ENCODE peak calls at places on chromosome 21, in nine cellular contexts. U is testis; V is ovary; C is heart right ventricle; T is tibial artery; Q is CD8-positive, alpha-beta T cell; J is HCT116; O is hepatocyte; I is upper lobe of right lung. A is an unnamed sample. For H3K4me1, the result is how much of the 10 kb centered on the place peaks cover.

GRCh38 chr21:36388835-36389234 is 3.6 kb downstream of the CHAF1B start:
- DNase-seq in U (no peak), V (no peak), C (no peak), T (no peak), Q (no peak), J (no peak), O (peak), I (no peak), A (no peak)

GRCh38 chr21:41064325-41064724 is 103.6 kb upstream of the BACE2 start:
- DNase-seq in U (no peak), V (no peak), C (no peak), T (no peak), Q (no peak), J (no peak), O (no peak), I (no peak), A (no peak)

GRCh38 chr21:36661511-36662309 is 37.2 kb upstream of the SIM2 start:
- DNase-seq in U (peak), V (no peak), C (no peak), T (no peak), Q (no peak), J (peak), O (peak), I (no peak), A (no peak)

GRCh38 chr21:36989699-36990507 is 16.6 kb upstream of the RIPPLY3 start:
- DNase-seq in U (peak), V (peak), C (peak), T (peak), Q (peak), J (peak), O (peak), I (peak), A (peak)

GRCh38 chr21:37339527-37339889 is 27.1 kb upstream of the DYRK1A start:
- DNase-seq in U (no peak), V (no peak), C (no peak), T (no peak), Q (no peak), J (no peak), O (no peak), I (no peak), A (no peak)

GRCh38 chr21:25586242-25586805 is 21.0 kb downstream of the MRPL39 start:
- DNase-seq in U (no peak), V (no peak), C (no peak), T (no peak), Q (no peak), J (no peak), O (no peak), I (no peak), A (no peak)

GRCh38 chr21:29326914-29327554 is 28.3 kb downstream of the BACH1 start:
- DNase-seq in U (no peak), V (no peak), C (no peak), T (no peak), Q (no peak), J (no peak), O (no peak), I (no peak), A (no peak)

GRCh38 chr21:38905751-38906150 is 100.0 kb downstream of the ETS2 start:
- DNase-seq in U (no peak), V (no peak), C (no peak), T (no peak), Q (no peak), J (no peak), O (no peak), I (no peak), A (no peak)

GRCh38 chr21:17514124-17514481 is 1.3 kb downstream of the CXADR start:
- DNase-seq in U (no peak), V (no peak), C (no peak), T (no peak), Q (no peak), J (no peak), O (peak), I (no peak), A (no peak)

GRCh38 chr21:42513985-42514882 is 582 bp downstream of the SLC37A1 start:
- DNase-seq in U (peak), V (no peak), C (peak), T (peak), Q (peak), J (no peak), O (peak), I (peak), A (peak)

GRCh38 chr21:41917531-41917930 is 36.3 kb downstream of the C2CD2 start:
- DNase-seq in U (no peak), V (no peak), C (no peak), T (no peak), Q (no peak), J (no peak), O (no peak), I (no peak), A (no peak)

GRCh38 chr21:21664871-21665270 is 666.7 kb downstream of the NCAM2 start:
- DNase-seq in U (no peak), V (no peak), C (no peak), T (no peak), Q (no peak), J (no peak), O (no peak), I (no peak), A (no peak)

GRCh38 chr21:45982758-45983731 is 1.5 kb downstream of the COL6A1 start:
- DNase-seq in U (no peak), V (peak), C (peak), T (peak), Q (no peak), J (no peak), O (no peak), I (peak), A (peak)

GRCh38 chr21:45980697-45981096 is 873 bp upstream of the COL6A1 start:
- DNase-seq in U (no peak), V (no peak), C (no peak), T (no peak), Q (no peak), J (no peak), O (no peak), I (no peak), A (no peak)

GRCh38 chr21:45981641-45982255 is at the start of gene COL6A1:
- DNase-seq in U (peak), V (peak), C (peak), T (peak), Q (peak), J (no peak), O (peak), I (peak), A (peak)

GRCh38 chr21:45981154-45981606 is 390 bp upstream of the COL6A1 start:
- DNase-seq in U (peak), V (peak), C (peak), T (peak), Q (peak), J (peak), O (peak), I (peak), A (peak)

GRCh38 chr21:45982256-45982757 is 737 bp downstream of the COL6A1 start:
- DNase-seq in U (no peak), V (peak), C (peak), T (peak), Q (no peak), J (no peak), O (peak), I (no peak), A (peak)
- H3K4me3 ChIP-seq in U (peak), V (peak), C (peak), T (peak), Q (peak), J (peak), O (peak), I (peak), A (peak)

DNA sequence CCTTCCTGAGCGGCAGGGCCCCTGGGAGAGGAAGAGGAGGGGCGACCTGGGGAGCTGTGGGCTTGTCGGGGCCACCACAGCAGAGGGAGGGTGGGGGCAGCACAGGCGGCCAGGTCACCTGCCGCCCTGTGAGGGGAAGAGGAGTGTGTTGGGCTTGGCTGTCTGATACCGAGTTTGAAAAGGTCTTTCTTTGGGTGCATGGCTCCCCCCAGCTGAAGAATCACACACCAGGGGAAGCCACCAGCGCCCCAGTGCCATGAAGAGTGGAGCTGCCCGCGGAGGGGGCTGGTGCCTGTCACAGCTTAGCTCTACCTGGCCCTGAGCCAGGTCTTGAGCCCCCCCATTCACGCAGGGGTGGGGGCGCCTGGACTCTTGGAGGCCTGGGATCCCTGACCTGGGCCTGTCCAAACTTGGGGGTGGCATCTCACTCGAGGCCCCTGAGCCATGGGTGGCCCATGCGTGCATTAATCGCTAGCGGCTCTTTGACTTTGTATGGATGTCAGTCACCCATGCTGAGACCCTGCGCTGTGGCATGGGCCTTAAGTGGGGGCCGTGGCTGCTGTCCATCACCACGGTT is 26.3 kb downstream of the CSTB start:
- DNase-seq in U (no peak), V (no peak), C (no peak), T (no peak), Q (no peak), J (no peak), O (no peak), I (no peak), A (peak)
- H3K27ac ChIP-seq in U (no peak), V (no peak), C (no peak), T (no peak), Q (no peak), J (no peak), O (no peak), I (no peak), A (no peak)

DNA sequence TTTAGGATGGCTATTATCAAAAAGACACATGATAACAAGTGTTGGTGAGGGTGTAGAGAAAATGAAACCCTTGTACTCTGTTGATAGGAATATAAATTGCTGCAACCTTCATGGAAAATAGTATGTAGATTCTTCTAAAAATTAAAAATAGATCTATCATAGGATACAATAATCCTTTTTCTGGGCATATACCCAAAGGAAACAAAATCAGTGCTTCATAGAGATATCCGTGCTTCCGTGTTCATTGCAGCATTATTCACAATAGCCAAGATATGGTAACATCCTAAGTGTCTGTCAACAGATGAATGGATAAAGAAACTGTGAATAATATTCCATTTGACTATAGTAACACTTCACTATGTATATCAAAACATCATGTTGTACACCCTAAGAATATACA is 106.7 kb downstream of the MIS18A start:
- DNase-seq in U (no peak), V (no peak), C (no peak), T (no peak), Q (no peak), J (no peak), O (no peak), I (no peak), A (no peak)
- H3K4me1 ChIP-seq in U (under half), V (under half), C (under half), T (under half), Q (under half), J (under half), O (under half), I (under half), A (under half)

DNA sequence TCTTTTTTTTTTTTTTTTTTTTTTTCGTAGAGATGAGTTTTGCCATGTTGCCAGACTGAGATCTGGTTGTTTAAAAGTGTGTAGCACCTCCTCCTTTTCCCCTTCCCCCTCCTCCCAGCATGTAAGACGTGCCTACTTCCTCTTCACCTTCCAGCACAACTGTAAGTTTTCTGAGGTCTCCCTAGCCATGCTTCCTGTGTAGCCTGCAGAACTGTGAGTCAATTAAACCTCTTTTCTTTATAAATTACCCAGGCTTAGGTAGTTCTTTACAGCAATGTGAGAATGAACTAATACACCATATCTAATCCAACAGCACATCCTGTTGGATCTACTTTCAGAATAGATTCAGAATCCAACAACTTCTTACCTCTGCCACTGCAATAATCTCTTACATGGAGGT is 111.1 kb downstream of the CLIC6 start:
- DNase-seq in U (no peak), V (no peak), C (no peak), T (no peak), Q (no peak), J (no peak), O (no peak), I (no peak), A (no peak)
- H3K4me3 ChIP-seq in U (no peak), V (no peak), C (no peak), T (no peak), Q (no peak), J (no peak), O (no peak), I (no peak), A (no peak)

GRCh38 chr21:44304041-44304738 is 4.3 kb downstream of the PFKL start:
- DNase-seq in U (no peak), V (no peak), C (no peak), T (no peak), Q (no peak), J (no peak), O (no peak), I (no peak), A (no peak)
- H3K27ac ChIP-seq in U (no peak), V (no peak), C (peak), T (no peak), Q (no peak), J (no peak), O (peak), I (no peak), A (peak)

GRCh38 chr21:44924611-44925010 is 3.9 kb upstream of the ITGB2 start:
- DNase-seq in U (no peak), V (no peak), C (no peak), T (no peak), Q (no peak), J (no peak), O (no peak), I (no peak), A (no peak)

GRCh38 chr21:44927259-44927586 is 6.5 kb upstream of the ITGB2 start:
- DNase-seq in U (no peak), V (no peak), C (no peak), T (no peak), Q (no peak), J (no peak), O (no peak), I (no peak), A (no peak)

GRCh38 chr21:44927587-44928461 is 7.1 kb upstream of the ITGB2 start:
- DNase-seq in U (no peak), V (no peak), C (peak), T (peak), Q (peak), J (no peak), O (peak), I (peak), A (peak)

GRCh38 chr21:44925027-44925755 is 4.5 kb upstream of the ITGB2 start:
- DNase-seq in U (no peak), V (no peak), C (no peak), T (no peak), Q (no peak), J (no peak), O (no peak), I (no peak), A (no peak)

DNA sequence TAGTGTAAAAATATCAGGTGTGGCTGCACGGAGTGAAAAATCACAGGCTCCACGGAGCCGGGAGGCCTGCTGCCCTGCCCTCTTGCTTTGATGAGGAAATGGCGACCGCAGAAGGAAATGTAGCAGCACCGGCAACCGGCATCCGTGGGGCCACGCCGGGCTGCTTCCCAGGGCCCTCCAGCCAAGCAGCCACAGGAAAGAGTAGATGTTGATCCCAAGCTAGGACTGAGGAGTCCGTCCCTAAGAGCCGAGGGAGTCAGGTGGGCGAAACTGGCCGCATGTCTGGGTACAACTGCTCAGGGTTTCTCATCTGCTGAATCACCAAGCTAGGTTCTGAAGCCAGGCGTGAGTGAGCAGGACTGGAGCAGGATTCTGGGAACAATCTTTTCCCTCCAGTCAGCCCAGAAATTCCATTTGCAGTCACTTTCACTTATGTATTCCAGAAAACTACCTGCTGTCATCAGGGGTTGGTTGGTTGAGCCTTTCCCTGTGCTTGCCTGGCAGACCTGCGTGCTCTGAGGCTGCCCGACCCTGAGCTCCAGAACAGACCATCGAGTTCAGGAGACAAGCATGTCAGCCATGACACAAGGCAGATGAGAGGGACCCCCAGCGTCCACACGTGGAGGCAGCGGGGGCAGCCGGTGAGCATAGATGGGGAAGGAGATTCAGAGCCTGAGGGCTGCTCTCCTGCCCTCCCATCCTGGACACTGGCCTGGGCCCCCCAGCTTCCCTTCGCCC is 5.8 kb upstream of the ITGB2 start:
- DNase-seq in U (no peak), V (no peak), C (no peak), T (peak), Q (peak), J (no peak), O (no peak), I (no peak), A (peak)
- H3K4me1 ChIP-seq in U (under half), V (under half), C (under half), T (under half), Q (half or more), J (under half), O (under half), I (under half), A (under half)

DNA sequence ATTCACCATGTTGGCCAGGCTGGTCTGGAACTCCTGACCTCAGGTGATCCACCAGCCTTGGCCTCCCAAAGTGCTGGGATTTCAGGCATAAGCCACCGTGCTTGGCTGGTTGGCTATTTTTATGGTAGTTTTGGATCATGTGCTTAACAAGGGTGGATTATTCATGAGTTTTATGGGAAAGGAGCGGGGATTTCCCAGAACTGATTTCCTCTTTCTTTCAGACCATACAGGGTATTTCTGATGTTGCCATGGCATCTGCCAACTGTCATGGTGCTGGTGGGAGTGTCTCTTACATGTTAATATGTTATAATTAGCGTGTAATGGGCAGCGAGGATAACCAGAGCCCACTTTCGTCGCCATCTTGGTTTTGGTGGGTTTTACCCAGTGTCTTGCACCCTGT is 3.2 kb downstream of the TRPM2 start:
- DNase-seq in U (no peak), V (no peak), C (no peak), T (no peak), Q (no peak), J (no peak), O (no peak), I (no peak), A (no peak)
- H3K4me3 ChIP-seq in U (no peak), V (no peak), C (no peak), T (no peak), Q (no peak), J (no peak), O (no peak), I (no peak), A (no peak)